ENCODE peak calls at places on chromosomes 7 and 10, in five cellular contexts. S is A549, Q is SK-N-SH, U is K562, M is IMR-90. T is an unnamed sample.

GRCh38 chr10:103968441-103969391 is 1.8 kb downstream of the SLK start:
- DNase-seq in U (no peak), Q (no peak), M (peak), S (no peak), T (no peak)

GRCh38 chr7:43372656-43373355 is 210.1 kb upstream of the STK17A start:
- DNase-seq in S (no peak), Q (peak), M (no peak), U (no peak), T (no peak)

GRCh38 chr7:36198854-36199266 is 45.8 kb downstream of the EEPD1 start:
- DNase-seq in Q (no peak), U (no peak), S (no peak), M (peak), T (no peak)

GRCh38 chr7:106947244-106947728 is 82.2 kb downstream of the PIK3CG start:
- DNase-seq in M (peak), U (peak), S (peak), Q (peak), T (no peak)

GRCh38 chr10:117306674-117307073 is 65.8 kb downstream of the SLC18A2 start:
- DNase-seq in M (no peak), U (no peak), S (no peak), Q (no peak), T (no peak)

GRCh38 chr7:70805360-70805759 is 326.6 kb upstream of the GALNT17 start:
- DNase-seq in U (peak), Q (no peak), M (no peak), S (no peak), T (peak)

GRCh38 chr10:27223964-27224363 is 16.6 kb downstream of the ACBD5 start:
- DNase-seq in M (peak), U (no peak), S (no peak), Q (peak), T (no peak)

GRCh38 chr10:22932626-22933370 is 4.9 kb downstream of the ARMC3 start:
- DNase-seq in M (no peak), S (no peak), Q (no peak), U (no peak), T (no peak)

GRCh38 chr10:30000802-30001571 is 58.4 kb downstream of the JCAD start:
- DNase-seq in U (no peak), S (no peak), M (peak), Q (no peak), T (no peak)

GRCh38 chr7:90769036-90769435 is 172.9 kb downstream of the CDK14 start:
- DNase-seq in M (peak), U (no peak), S (no peak), Q (no peak), T (no peak)

GRCh38 chr7:51261950-51262795 is 54.4 kb downstream of the COBL start:
- DNase-seq in S (no peak), Q (no peak), U (no peak), M (no peak), T (no peak)
- TF ChIP-seq RCOR1 in S (no peak), Q (no peak), U (no peak), M (no peak), T (no peak)

GRCh38 chr10:71921319-71922027 is 42.7 kb upstream of the CHST3 start:
- DNase-seq in S (no peak), M (no peak), U (no peak), Q (peak), T (no peak)
- TF ChIP-seq RCOR1 in S (no peak), M (no peak), U (no peak), Q (no peak), T (no peak)

GRCh38 chr7:93232673-93233018 is 480 bp downstream of the VPS50 start:
- DNase-seq in M (no peak), U (peak), Q (no peak), S (peak), T (no peak)
- TF ChIP-seq RCOR1 in M (no peak), U (no peak), Q (no peak), S (no peak), T (no peak)

GRCh38 chr7:13476881-13477444 is 512.5 kb downstream of the ETV1 start:
- DNase-seq in M (no peak), U (no peak), Q (no peak), S (no peak), T (no peak)
- TF ChIP-seq RCOR1 in M (no peak), U (no peak), Q (no peak), S (no peak), T (no peak)

GRCh38 chr7:57201021-57201894 is 69.0 kb upstream of the ZNF479 start:
- DNase-seq in S (no peak), U (no peak), M (no peak), Q (no peak), T (no peak)
- TF ChIP-seq RCOR1 in S (no peak), U (no peak), M (no peak), Q (no peak), T (no peak)

GRCh38 chr7:159128767-159129166 is 15.9 kb downstream of the VIPR2 start:
- DNase-seq in U (no peak), Q (no peak), S (no peak), M (no peak), T (no peak)
- TF ChIP-seq RCOR1 in U (no peak), Q (no peak), S (no peak), M (no peak), T (no peak)

T was measured in GM12878.